ENCODE peak calls at places on chromosomes 13 and 19, in six cellular contexts. One of them, this sample, is unnamed.

GRCh38 chr19:6273701-6274601 is 5.8 kb downstream of the MLLT1 start:
- DNase-seq in left ventricle myocardium inferior: peak; percentile 84
- DNase-seq in heart right ventricle: peak; percentile 78
- DNase-seq in A549: no peak
- DNase-seq in mammary epithelial cell: peak; percentile 83
- DNase-seq in fibroblast of the aortic adventitia: peak; percentile 96
- DNase-seq in this sample: peak; percentile 96

GRCh38 chr19:13847033-13847899 is 29.7 kb upstream of the NANOS3 start:
- DNase-seq in left ventricle myocardium inferior: peak; percentile 98
- DNase-seq in mammary epithelial cell: peak; percentile 89
- DNase-seq in fibroblast of the aortic adventitia: peak; percentile 93
- DNase-seq in A549: peak; percentile 94
- DNase-seq in heart right ventricle: peak; percentile 98
- DNase-seq in this sample: peak; percentile 87

GRCh38 chr13:59570204-59570603 is 593.5 kb downstream of the DIAPH3 start:
- DNase-seq in A549: no peak
- DNase-seq in left ventricle myocardium inferior: no peak
- DNase-seq in mammary epithelial cell: no peak
- DNase-seq in heart right ventricle: no peak
- DNase-seq in fibroblast of the aortic adventitia: no peak
- DNase-seq in this sample: no peak

GRCh38 chr13:89205856-89206255 is 1534.7 kb downstream of the SLITRK5 start:
- DNase-seq in A549: no peak
- DNase-seq in mammary epithelial cell: peak; percentile 51
- DNase-seq in heart right ventricle: no peak
- DNase-seq in fibroblast of the aortic adventitia: no peak
- DNase-seq in left ventricle myocardium inferior: no peak
- DNase-seq in this sample: no peak

GRCh38 chr13:111525320-111526118 is 205.1 kb downstream of the TEX29 start:
- DNase-seq in fibroblast of the aortic adventitia: no peak
- DNase-seq in mammary epithelial cell: no peak
- DNase-seq in heart right ventricle: no peak
- DNase-seq in A549: no peak
- DNase-seq in left ventricle myocardium inferior: no peak
- DNase-seq in this sample: no peak

GRCh38 chr19:4831351-4832340 is at the start of gene TICAM1:
- DNase-seq in left ventricle myocardium inferior: peak; percentile 83
- DNase-seq in A549: peak; percentile 58
- DNase-seq in mammary epithelial cell: peak; percentile 91
- DNase-seq in heart right ventricle: peak; percentile 77
- DNase-seq in fibroblast of the aortic adventitia: peak; percentile 68
- DNase-seq in this sample: peak; percentile 40

GRCh38 chr19:3684817-3685410 is 15.4 kb downstream of the PIP5K1C start:
- DNase-seq in mammary epithelial cell: no peak
- DNase-seq in fibroblast of the aortic adventitia: no peak
- DNase-seq in left ventricle myocardium inferior: no peak
- DNase-seq in A549: no peak
- DNase-seq in heart right ventricle: no peak
- DNase-seq in this sample: no peak

GRCh38 chr13:80338781-80339577 is 1.9 kb downstream of the SPRY2 start:
- DNase-seq in mammary epithelial cell: peak; percentile 71
- DNase-seq in left ventricle myocardium inferior: peak; percentile 76
- DNase-seq in A549: peak; percentile 61
- DNase-seq in fibroblast of the aortic adventitia: peak; percentile 93
- DNase-seq in heart right ventricle: peak; percentile 78
- DNase-seq in this sample: peak; percentile 79

GRCh38 chr19:3850320-3850972 is 18.4 kb downstream of the ZFR2 start:
- DNase-seq in mammary epithelial cell: no peak
- DNase-seq in A549: no peak
- DNase-seq in fibroblast of the aortic adventitia: no peak
- DNase-seq in heart right ventricle: no peak
- DNase-seq in left ventricle myocardium inferior: no peak
- DNase-seq in this sample: no peak

GRCh38 chr19:27654266-27654990 is 1558.5 kb downstream of the UQCRFS1 start:
- DNase-seq in A549: no peak
- DNase-seq in fibroblast of the aortic adventitia: no peak
- DNase-seq in left ventricle myocardium inferior: no peak
- DNase-seq in heart right ventricle: no peak
- DNase-seq in mammary epithelial cell: no peak
- DNase-seq in this sample: no peak

GRCh38 chr19:29855087-29855486 is 43.3 kb downstream of the CCNE1 start:
- DNase-seq in heart right ventricle: no peak
- DNase-seq in fibroblast of the aortic adventitia: no peak
- DNase-seq in left ventricle myocardium inferior: no peak
- DNase-seq in mammary epithelial cell: no peak
- DNase-seq in A549: no peak
- DNase-seq in this sample: no peak

GRCh38 chr19:917323-918151 is at the start of gene KISS1R:
- DNase-seq in A549: peak; percentile 59
- DNase-seq in mammary epithelial cell: no peak
- DNase-seq in heart right ventricle: no peak
- DNase-seq in fibroblast of the aortic adventitia: peak; percentile 12
- DNase-seq in left ventricle myocardium inferior: no peak
- DNase-seq in this sample: no peak
- TF ChIP-seq CTCF in A549: peak; percentile 66
- TF ChIP-seq CTCF in mammary epithelial cell: peak; percentile 31
- TF ChIP-seq CTCF in heart right ventricle: no peak
- TF ChIP-seq CTCF in fibroblast of the aortic adventitia: peak; percentile 27
- TF ChIP-seq CTCF in left ventricle myocardium inferior: peak; percentile 57
- TF ChIP-seq CTCF in this sample: no peak

DNA sequence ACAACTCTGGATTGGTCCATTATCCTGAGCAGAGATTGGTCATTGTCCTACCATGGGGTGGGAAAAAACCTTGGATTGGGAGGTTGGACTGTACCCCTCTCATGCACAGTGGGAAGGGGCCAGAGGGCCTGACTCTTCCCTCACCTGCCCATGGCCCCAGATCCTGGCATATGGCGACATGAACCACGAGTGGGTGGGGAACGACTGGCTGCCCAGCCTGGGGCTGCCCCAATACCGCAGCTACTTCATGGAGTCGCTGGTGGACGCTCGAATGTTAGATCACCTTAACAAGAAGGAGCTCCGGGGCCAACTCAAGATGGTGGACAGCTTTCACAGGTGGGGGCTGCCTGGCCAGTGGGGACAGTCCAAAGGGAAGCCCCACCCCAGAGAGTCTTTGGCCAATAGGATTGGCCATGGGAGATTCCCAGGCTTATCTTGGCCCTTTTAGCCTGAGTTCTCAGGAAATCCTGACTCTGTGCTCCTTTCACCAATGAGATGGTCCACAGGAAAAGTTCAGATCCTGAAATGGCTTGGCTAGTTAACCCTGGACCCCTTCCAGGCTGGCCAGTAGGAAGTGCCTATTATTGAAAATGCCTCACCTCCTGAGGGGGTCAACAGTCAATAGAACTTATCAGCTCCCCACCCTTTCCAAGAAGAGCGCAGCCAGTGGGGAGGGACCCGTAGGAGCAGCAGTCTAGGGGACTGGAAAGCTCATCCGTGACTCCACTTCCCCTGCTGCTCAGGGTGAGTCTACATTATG is 7.1 kb downstream of the HRC start:
- DNase-seq in fibroblast of the aortic adventitia: no peak
- DNase-seq in A549: no peak
- DNase-seq in heart right ventricle: peak; percentile 73
- DNase-seq in left ventricle myocardium inferior: no peak
- DNase-seq in mammary epithelial cell: no peak
- DNase-seq in this sample: no peak
- H3K4me3 ChIP-seq in fibroblast of the aortic adventitia: no peak overlapping the region
- H3K4me3 ChIP-seq in A549: no peak overlapping the region
- H3K4me3 ChIP-seq in heart right ventricle: peak overlapping the region; percentile 64
- H3K4me3 ChIP-seq in left ventricle myocardium inferior: peak overlapping the region; percentile 80
- H3K4me3 ChIP-seq in mammary epithelial cell: no peak overlapping the region
- H3K4me3 ChIP-seq in this sample: no peak overlapping the region

GRCh38 chr13:26037302-26037701 is 14.5 kb downstream of the SHISA2 start:
- DNase-seq in mammary epithelial cell: peak; percentile 7
- DNase-seq in heart right ventricle: no peak
- DNase-seq in fibroblast of the aortic adventitia: no peak
- DNase-seq in left ventricle myocardium inferior: no peak
- DNase-seq in A549: peak; percentile 19
- DNase-seq in this sample: no peak
- TF ChIP-seq CTCF in mammary epithelial cell: peak; percentile 59
- TF ChIP-seq CTCF in heart right ventricle: peak; percentile 12
- TF ChIP-seq CTCF in fibroblast of the aortic adventitia: peak; percentile 31
- TF ChIP-seq CTCF in left ventricle myocardium inferior: peak; percentile 54
- TF ChIP-seq CTCF in A549: peak; percentile 11
- TF ChIP-seq CTCF in this sample: peak; percentile 23

GRCh38 chr19:40501599-40501998 is 34.8 kb downstream of the SPTBN4 start:
- DNase-seq in heart right ventricle: no peak
- DNase-seq in mammary epithelial cell: no peak
- DNase-seq in A549: no peak
- DNase-seq in left ventricle myocardium inferior: no peak
- DNase-seq in fibroblast of the aortic adventitia: no peak
- DNase-seq in this sample: no peak
- H3K4me3 ChIP-seq in heart right ventricle: no peak overlapping the region
- H3K4me3 ChIP-seq in mammary epithelial cell: no peak overlapping the region
- H3K4me3 ChIP-seq in A549: no peak overlapping the region
- H3K4me3 ChIP-seq in left ventricle myocardium inferior: no peak overlapping the region
- H3K4me3 ChIP-seq in fibroblast of the aortic adventitia: no peak overlapping the region
- H3K4me3 ChIP-seq in this sample: no peak overlapping the region

DNA sequence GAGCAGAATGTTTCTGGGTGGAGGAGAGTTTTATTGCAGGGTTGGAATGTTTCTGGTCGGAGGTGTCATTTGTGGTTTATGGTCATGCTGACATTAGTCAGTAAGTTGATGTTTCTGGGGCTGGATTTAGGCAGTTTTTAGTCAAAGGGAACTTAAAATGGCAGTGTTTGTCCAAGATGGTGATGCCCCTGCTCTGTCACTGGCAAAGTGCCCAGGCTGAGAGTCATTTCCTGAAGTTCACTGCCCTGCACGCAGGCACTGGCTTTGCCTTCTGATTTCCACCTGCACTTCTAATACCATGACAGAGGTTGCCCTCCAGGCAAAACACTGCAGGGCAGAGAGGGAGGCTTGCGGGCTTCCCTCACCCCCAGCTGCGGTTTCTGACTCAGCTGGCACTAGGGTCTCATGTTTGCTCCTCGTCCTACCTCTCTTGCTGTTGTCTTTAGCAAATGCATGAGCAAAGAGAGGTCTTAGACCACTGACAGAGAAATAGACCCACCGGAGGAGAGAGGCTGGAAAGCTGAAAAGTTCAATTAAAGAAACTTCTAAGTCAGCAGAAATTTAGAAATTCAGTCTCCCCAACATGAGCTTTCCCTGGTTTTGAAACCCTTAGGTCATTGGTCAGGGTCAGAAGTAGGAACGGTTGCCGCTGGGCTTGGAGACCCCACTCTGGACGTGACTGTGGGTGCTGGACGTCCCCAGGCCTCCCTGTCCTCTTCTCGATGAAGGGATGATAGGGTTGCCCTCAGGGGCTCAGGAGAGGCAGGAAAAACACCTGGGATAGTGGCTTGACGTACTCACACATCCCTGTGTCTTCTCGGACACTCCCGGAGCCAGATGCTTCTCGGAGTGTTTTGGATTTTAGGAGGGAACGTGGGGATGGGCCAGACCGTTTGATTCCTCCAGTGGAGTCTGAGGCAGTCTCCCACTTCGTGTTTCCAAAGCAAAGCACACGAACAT is 26.3 kb downstream of the TMEM255B start:
- DNase-seq in A549: no peak
- DNase-seq in left ventricle myocardium inferior: no peak
- DNase-seq in heart right ventricle: no peak
- DNase-seq in mammary epithelial cell: peak; percentile 99
- DNase-seq in fibroblast of the aortic adventitia: peak; percentile 48
- DNase-seq in this sample: peak; percentile 72
- TF ChIP-seq CTCF in A549: no peak
- TF ChIP-seq CTCF in left ventricle myocardium inferior: no peak
- TF ChIP-seq CTCF in heart right ventricle: no peak
- TF ChIP-seq CTCF in mammary epithelial cell: no peak
- TF ChIP-seq CTCF in fibroblast of the aortic adventitia: no peak
- TF ChIP-seq CTCF in this sample: no peak

GRCh38 chr13:43916828-43917227 is 37.1 kb downstream of the LACC1 start:
- DNase-seq in fibroblast of the aortic adventitia: no peak
- DNase-seq in mammary epithelial cell: no peak
- DNase-seq in heart right ventricle: no peak
- DNase-seq in left ventricle myocardium inferior: no peak
- DNase-seq in A549: no peak
- DNase-seq in this sample: peak; percentile 7
- H3K4me3 ChIP-seq in fibroblast of the aortic adventitia: no peak overlapping the region
- H3K4me3 ChIP-seq in mammary epithelial cell: no peak overlapping the region
- H3K4me3 ChIP-seq in heart right ventricle: no peak overlapping the region
- H3K4me3 ChIP-seq in left ventricle myocardium inferior: no peak overlapping the region
- H3K4me3 ChIP-seq in A549: no peak overlapping the region
- H3K4me3 ChIP-seq in this sample: no peak overlapping the region

This sample was measured in fibroblast of mammary gland.